ENCODE peak calls at places on chromosomes 13 and 19, in ten cellular contexts. B is uterus; G is dorsolateral prefrontal cortex; A is endothelial cell; O is CMK; P is cerebellum; V is GM23248; U is body of pancreas; W is pancreas; Z is CD4-positive, CD25-positive, alpha-beta regulatory T cell. D is an unnamed sample.

GRCh38 chr19:32872391-32872790 is 2.8 kb upstream of the SLC7A9 start:
- DNase-seq in B (no peak), U (no peak), V (no peak), P (no peak), G (no peak), Z (no peak), O (no peak), A (no peak), W (no peak), D (no peak)

GRCh38 chr19:42658148-42658547 is 63.4 kb upstream of the CEACAM8 start:
- DNase-seq in W (no peak), P (no peak), B (no peak), O (no peak), U (no peak), G (no peak), Z (no peak), A (no peak), V (peak), D (no peak)

GRCh38 chr19:53102701-53103140 is 501 bp downstream of the ZNF160 start:
- DNase-seq in Z (no peak), A (peak), W (peak), V (peak), P (no peak), O (peak), B (peak), U (peak), G (no peak), D (peak)

GRCh38 chr19:52211926-52212571 is 22.2 kb downstream of the PPP2R1A start:
- DNase-seq in W (no peak), Z (no peak), P (no peak), B (no peak), O (no peak), V (no peak), G (no peak), U (no peak), A (no peak), D (no peak)

GRCh38 chr19:58392945-58393724 is 2.3 kb upstream of the RNF225 start:
- DNase-seq in G (no peak), W (peak), O (no peak), Z (no peak), P (no peak), U (no peak), B (no peak), V (no peak), A (no peak), D (no peak)

GRCh38 chr19:39031368-39032163 is 783 bp downstream of the FBXO27 start:
- DNase-seq in B (peak), G (peak), A (peak), V (peak), P (peak), Z (peak), U (peak), O (no peak), W (peak), D (peak)

GRCh38 chr13:110593430-110594130 is 21.8 kb upstream of the NAXD start:
- DNase-seq in B (no peak), W (no peak), O (no peak), Z (no peak), A (no peak), G (no peak), P (peak), U (peak), V (peak), D (peak)

GRCh38 chr13:79910869-79911540 is 429.9 kb downstream of the SPRY2 start:
- DNase-seq in B (no peak), U (no peak), W (no peak), V (no peak), P (no peak), Z (no peak), G (no peak), O (no peak), A (no peak), D (no peak)

GRCh38 chr19:27865927-27866777 is 1346.8 kb downstream of the UQCRFS1 start:
- DNase-seq in W (no peak), Z (no peak), P (no peak), U (no peak), V (no peak), A (no peak), G (no peak), B (no peak), O (no peak), D (no peak)

GRCh38 chr13:58935689-58936088 is 1228.0 kb downstream of the DIAPH3 start:
- DNase-seq in P (no peak), U (no peak), O (no peak), Z (no peak), V (no peak), B (no peak), G (no peak), W (no peak), A (no peak), D (no peak)

GRCh38 chr19:38203197-38203596 is 20.8 kb downstream of the DPF1 start:
- DNase-seq in P (no peak), V (no peak), Z (no peak), U (no peak), O (no peak), B (no peak), A (no peak), W (no peak), G (no peak), D (no peak)

GRCh38 chr19:19642506-19643157 is 825 bp downstream of the GMIP start:
- DNase-seq in W (no peak), B (no peak), U (no peak), Z (no peak), A (no peak), P (no peak), G (no peak), O (peak), V (peak), D (no peak)

GRCh38 chr19:1057185-1057857 is 9.6 kb upstream of the ARHGAP45 start:
- DNase-seq in G (no peak), U (no peak), A (no peak), V (peak), B (no peak), Z (no peak), P (no peak), W (no peak), O (no peak), D (peak)

GRCh38 chr19:58538257-58539168 is 5.4 kb upstream of the TRIM28 start:
- DNase-seq in Z (no peak), U (no peak), A (peak), W (no peak), B (no peak), G (no peak), V (no peak), P (no peak), O (peak), D (no peak)

GRCh38 chr19:40578442-40578908 is 1.8 kb downstream of the SHKBP1 start:
- DNase-seq in G (no peak), V (peak), U (no peak), P (peak), W (no peak), B (no peak), O (peak), Z (no peak), A (peak), D (no peak)

GRCh38 chr19:48135411-48135810 is 24.8 kb upstream of the PLA2G4C start:
- DNase-seq in P (no peak), O (no peak), Z (no peak), G (no peak), W (no peak), U (no peak), V (peak), A (no peak), B (no peak), D (no peak)

GRCh38 chr19:55137915-55138314 is 11.1 kb downstream of the TNNT1 start:
- DNase-seq in W (no peak), B (no peak), P (no peak), V (no peak), G (no peak), Z (no peak), O (no peak), A (no peak), U (no peak), D (no peak)

GRCh38 chr19:38033658-38034150 is 126.7 kb downstream of the SIPA1L3 start:
- DNase-seq in B (no peak), Z (no peak), O (no peak), P (no peak), W (no peak), A (no peak), V (no peak), U (no peak), G (no peak), D (no peak)

GRCh38 chr13:66424417-66424816 is 805.7 kb downstream of the PCDH9 start:
- DNase-seq in A (no peak), O (no peak), W (no peak), V (no peak), B (no peak), U (no peak), P (no peak), Z (no peak), G (no peak), D (peak)

GRCh38 chr19:54606891-54607781 is 13.7 kb downstream of the LILRA1 start:
- DNase-seq in G (no peak), W (no peak), O (no peak), U (no peak), A (no peak), B (no peak), V (no peak), P (no peak), Z (no peak), D (no peak)

GRCh38 chr19:42191855-42192254 is 25.6 kb downstream of the DEDD2 start:
- DNase-seq in B (no peak), O (no peak), V (peak), G (no peak), P (no peak), Z (no peak), U (no peak), W (no peak), A (no peak), D (peak)

GRCh38 chr13:112209731-112210130 is 142.8 kb downstream of the SOX1 start:
- DNase-seq in A (no peak), G (no peak), Z (no peak), B (no peak), W (no peak), P (no peak), V (no peak), O (no peak), U (no peak), D (no peak)